ENCODE peak calls at places on chromosome 12, in nine cellular contexts. O, B, I, R, A, P, Q, N and Z are unnamed samples.

GRCh38 chr12:109503611-109504010 is 26.2 kb downstream of the UBE3B start:
- DNase-seq in O (no peak), B (no peak), I (no peak), R (no peak), A (no peak), P (no peak), Q (no peak), N (no peak), Z (no peak)

GRCh38 chr12:55699471-55700055 is 8.1 kb downstream of the ITGA7 start:
- DNase-seq in O (no peak), B (no peak), I (no peak), R (no peak), A (no peak), P (no peak), Q (no peak), N (no peak), Z (no peak)

GRCh38 chr12:123384994-123385376 is 1.1 kb downstream of the KMT5A start:
- DNase-seq in O (no peak), B (peak; percentile 58), I (no peak), R (peak; percentile 24), A (no peak), P (no peak), Q (peak; percentile 56), N (no peak), Z (no peak)

GRCh38 chr12:38921025-38921677 is 15.8 kb upstream of the CPNE8 start:
- DNase-seq in O (peak; percentile 25), B (peak; percentile 18), I (no peak), R (peak; percentile 85), A (no peak), P (no peak), Q (peak; percentile 88), N (no peak), Z (peak; percentile 87)

GRCh38 chr12:112973016-112973711 is 5.2 kb upstream of the OAS2 start:
- DNase-seq in O (no peak), B (no peak), I (no peak), R (no peak), A (no peak), P (no peak), Q (no peak), N (no peak), Z (no peak)

GRCh38 chr12:65731771-65732170 is 92.5 kb upstream of the HMGA2 start:
- DNase-seq in O (no peak), B (no peak), I (no peak), R (no peak), A (no peak), P (no peak), Q (no peak), N (no peak), Z (no peak)

GRCh38 chr12:93174048-93174447 is 203.7 kb upstream of the NUDT4 start:
- DNase-seq in O (peak; percentile 19), B (peak; percentile 27), I (no peak), R (peak; percentile 74), A (no peak), P (no peak), Q (no peak), N (no peak), Z (peak; percentile 26)

GRCh38 chr12:20410746-20411145 is 42.4 kb downstream of the PDE3A start:
- DNase-seq in O (no peak), B (no peak), I (no peak), R (no peak), A (no peak), P (no peak), Q (no peak), N (no peak), Z (no peak)

GRCh38 chr12:21695896-21696295 is 38.3 kb upstream of the LDHB start:
- DNase-seq in O (no peak), B (no peak), I (no peak), R (no peak), A (no peak), P (no peak), Q (no peak), N (no peak), Z (no peak)

GRCh38 chr12:105805730-105806390 is 332.9 kb downstream of the NUAK1 start:
- DNase-seq in O (no peak), B (no peak), I (peak; percentile 14), R (no peak), A (no peak), P (no peak), Q (no peak), N (no peak), Z (no peak)

GRCh38 chr12:14403711-14404164 is 38.3 kb downstream of the ATF7IP start:
- DNase-seq in O (peak; percentile 39), B (peak; percentile 39), I (no peak), R (peak; percentile 91), A (no peak), P (no peak), Q (peak; percentile 94), N (no peak), Z (peak; percentile 73)

GRCh38 chr12:71214511-71215285 is 56.9 kb upstream of the TSPAN8 start:
- DNase-seq in O (no peak), B (no peak), I (no peak), R (peak; percentile 42), A (no peak), P (no peak), Q (peak; percentile 59), N (no peak), Z (no peak)

GRCh38 chr12:49296836-49297694 is 2.1 kb downstream of the PRPH start:
- DNase-seq in O (peak; percentile 29), B (no peak), I (no peak), R (no peak), A (no peak), P (no peak), Q (peak; percentile 83), N (no peak), Z (no peak)

GRCh38 chr12:29726741-29727348 is 56.9 kb downstream of the TMTC1 start:
- DNase-seq in O (no peak), B (no peak), I (no peak), R (no peak), A (no peak), P (no peak), Q (no peak), N (no peak), Z (no peak)

GRCh38 chr12:87687362-87687761 is 341.8 kb downstream of the C12orf50 start:
- DNase-seq in O (no peak), B (no peak), I (no peak), R (peak; percentile 40), A (no peak), P (no peak), Q (peak; percentile 82), N (no peak), Z (no peak)

GRCh38 chr12:8661751-8662150 is 875 bp downstream of the MFAP5 start:
- DNase-seq in O (no peak), B (no peak), I (no peak), R (no peak), A (no peak), P (no peak), Q (no peak), N (no peak), Z (no peak)

GRCh38 chr12:65518771-65519170 is 240.3 kb downstream of the MSRB3 start:
- DNase-seq in O (no peak), B (no peak), I (no peak), R (peak; percentile 86), A (no peak), P (no peak), Q (no peak), N (no peak), Z (no peak)

GRCh38 chr12:74537126-74537706 is 419 bp upstream of the ATXN7L3B start:
- DNase-seq in O (peak; percentile 50), B (peak; percentile 46), I (no peak), R (peak; percentile 62), A (no peak), P (no peak), Q (peak; percentile 82), N (no peak), Z (peak; percentile 88)